ENCODE peak calls at places on chromosomes 16 and 17, in six cellular contexts. E, N, R, M, Q and A are unnamed samples.

GRCh38 chr17:82930043-82930923 is 90.5 kb upstream of the ZNF750 start:
- DNase-seq in N (no peak), M (no peak), R (no peak), Q (no peak), E (peak), A (no peak)

GRCh38 chr17:35801583-35802224 is 6.3 kb upstream of the MMP28 start:
- DNase-seq in N (peak), Q (peak), R (peak), E (peak), M (peak), A (peak)

GRCh38 chr17:40561871-40562611 is 3.2 kb downstream of the CCR7 start:
- DNase-seq in E (no peak), Q (no peak), N (no peak), R (no peak), M (no peak), A (no peak)

GRCh38 chr17:69485901-69486643 is 71.6 kb downstream of the MAP2K6 start:
- DNase-seq in E (no peak), Q (no peak), N (peak), M (no peak), R (no peak), A (peak)

GRCh38 chr17:17109231-17109630 is 67.0 kb downstream of the MPRIP start:
- DNase-seq in Q (no peak), E (no peak), N (no peak), M (no peak), R (no peak), A (no peak)

GRCh38 chr17:8402921-8403536 is 5.4 kb upstream of the RNF222 start:
- DNase-seq in E (no peak), N (no peak), M (no peak), Q (no peak), R (no peak), A (no peak)

GRCh38 chr17:2181206-2181983 is 122.2 kb downstream of the SMG6 start:
- DNase-seq in Q (peak), R (no peak), N (peak), M (peak), E (peak), A (peak)

GRCh38 chr16:27461483-27462171 is 59.7 kb downstream of the IL21R start:
- DNase-seq in M (no peak), R (no peak), Q (no peak), N (peak), E (no peak), A (no peak)

GRCh38 chr16:66441586-66442375 is 14.7 kb downstream of the BEAN1 start:
- DNase-seq in E (no peak), R (no peak), M (no peak), N (peak), Q (no peak), A (peak)

GRCh38 chr16:19517424-19518089 is 4.3 kb downstream of the GDE1 start:
- DNase-seq in E (no peak), Q (no peak), N (peak), M (no peak), R (no peak), A (peak)

GRCh38 chr16:66204761-66205160 is 161.7 kb upstream of the CDH5 start:
- DNase-seq in R (no peak), N (peak), Q (no peak), E (no peak), M (no peak), A (peak)

GRCh38 chr16:27625050-27625697 is 75.2 kb downstream of the KATNIP start:
- DNase-seq in E (no peak), N (no peak), R (peak), Q (peak), M (no peak), A (peak)

GRCh38 chr16:1941162-1941923 is 1.7 kb downstream of the MSRB1 start:
- DNase-seq in N (no peak), M (no peak), E (no peak), Q (no peak), R (peak), A (no peak)

GRCh38 chr17:1961187-1961586 is 63.9 kb downstream of the RTN4RL1 start:
- DNase-seq in M (no peak), E (no peak), R (no peak), Q (no peak), N (no peak), A (no peak)

GRCh38 chr17:17919169-17920107 is 52.8 kb downstream of the TOM1L2 start:
- DNase-seq in Q (peak), E (peak), M (peak), N (peak), R (peak), A (peak)

GRCh38 chr16:83954577-83955016 is 1.6 kb downstream of the OSGIN1 start:
- DNase-seq in M (peak), R (no peak), N (peak), Q (peak), E (no peak), A (peak)

GRCh38 chr16:20084624-20085226 is 11.0 kb upstream of the GPR139 start:
- DNase-seq in Q (no peak), R (no peak), N (no peak), E (no peak), M (no peak), A (no peak)

DNA sequence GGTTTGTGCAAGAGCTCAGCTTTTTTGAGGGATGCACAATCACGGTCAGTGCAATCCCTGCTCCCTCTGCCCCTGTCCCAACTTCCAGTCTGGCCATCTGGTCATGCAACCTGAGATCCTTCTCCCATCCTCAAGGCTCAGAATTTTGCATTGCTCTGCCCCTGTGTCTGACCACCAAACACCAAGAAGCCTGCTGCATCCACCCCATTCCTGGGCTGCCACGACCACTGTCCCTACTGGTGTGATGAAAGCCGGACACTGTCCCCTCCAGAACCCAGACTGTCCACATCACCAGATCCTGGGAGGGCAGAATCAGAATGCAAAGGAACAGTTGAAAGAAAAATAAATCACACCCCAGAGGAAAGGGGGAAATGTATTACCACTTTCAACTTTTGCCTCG is 231.0 kb downstream of the C16orf78 start:
- DNase-seq in Q (no peak), E (no peak), M (no peak), R (no peak), N (no peak), A (no peak)
- TF ChIP-seq CTCF in Q (no peak), E (no peak), M (no peak), R (no peak), N (no peak), A (no peak)

GRCh38 chr16:57626420-57627170 is 1.8 kb upstream of the ADGRG1 start:
- DNase-seq in R (no peak), N (no peak), E (no peak), M (peak), Q (no peak), A (no peak)

GRCh38 chr16:57628008-57628781 is at the start of gene ADGRG1:
- DNase-seq in Q (peak), M (peak), R (peak), E (peak), N (peak), A (peak)

GRCh38 chr16:57624806-57625500 is 3.5 kb upstream of the ADGRG1 start:
- DNase-seq in M (peak), Q (peak), E (peak), R (no peak), N (no peak), A (peak)

GRCh38 chr16:57628782-57629181 is 352 bp downstream of the ADGRG1 start:
- DNase-seq in M (no peak), R (no peak), Q (no peak), N (no peak), E (no peak), A (no peak)

GRCh38 chr16:57627184-57627871 is 1.1 kb upstream of the ADGRG1 start:
- DNase-seq in R (peak), N (peak), M (peak), E (no peak), Q (no peak), A (peak)
- TF ChIP-seq CTCF in R (peak), N (peak), M (no peak), E (no peak), Q (no peak), A (peak)

GRCh38 chr17:79201536-79202227 is 127.1 kb downstream of the ENGASE start:
- DNase-seq in Q (no peak), N (peak), M (no peak), E (no peak), R (no peak), A (peak)

GRCh38 chr17:79204261-79204660 is 129.6 kb downstream of the ENGASE start:
- DNase-seq in M (no peak), E (no peak), Q (no peak), N (no peak), R (no peak), A (no peak)

GRCh38 chr17:79203657-79204056 is 129.0 kb downstream of the ENGASE start:
- DNase-seq in M (no peak), R (no peak), E (no peak), Q (no peak), N (no peak), A (no peak)

GRCh38 chr17:79202476-79202875 is 127.9 kb downstream of the ENGASE start:
- DNase-seq in Q (no peak), E (no peak), R (peak), M (no peak), N (peak), A (no peak)

DNA sequence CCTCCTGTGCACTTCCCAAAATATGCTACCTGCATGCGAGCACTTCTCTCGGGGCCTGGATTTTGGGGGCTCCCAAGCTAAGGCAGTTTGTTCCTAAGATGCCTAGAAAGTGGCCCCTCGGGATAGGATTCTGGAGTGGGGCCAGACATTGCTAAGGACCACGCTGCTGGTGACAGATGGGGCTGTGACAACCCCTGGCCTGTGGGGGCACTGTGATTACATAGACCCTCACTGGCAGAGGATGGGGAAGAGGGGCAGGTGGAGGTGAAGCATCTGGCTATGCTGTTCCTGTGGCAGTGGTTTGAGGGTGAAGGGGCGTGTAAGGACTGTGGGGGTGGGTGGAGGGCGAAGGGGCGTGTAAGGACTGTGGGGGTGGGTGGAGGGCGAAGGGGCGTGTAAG is 128.4 kb downstream of the ENGASE start:
- DNase-seq in M (no peak), E (no peak), N (no peak), Q (no peak), R (peak), A (no peak)
- TF ChIP-seq CTCF in M (no peak), E (no peak), N (no peak), Q (no peak), R (no peak), A (no peak)

DNA sequence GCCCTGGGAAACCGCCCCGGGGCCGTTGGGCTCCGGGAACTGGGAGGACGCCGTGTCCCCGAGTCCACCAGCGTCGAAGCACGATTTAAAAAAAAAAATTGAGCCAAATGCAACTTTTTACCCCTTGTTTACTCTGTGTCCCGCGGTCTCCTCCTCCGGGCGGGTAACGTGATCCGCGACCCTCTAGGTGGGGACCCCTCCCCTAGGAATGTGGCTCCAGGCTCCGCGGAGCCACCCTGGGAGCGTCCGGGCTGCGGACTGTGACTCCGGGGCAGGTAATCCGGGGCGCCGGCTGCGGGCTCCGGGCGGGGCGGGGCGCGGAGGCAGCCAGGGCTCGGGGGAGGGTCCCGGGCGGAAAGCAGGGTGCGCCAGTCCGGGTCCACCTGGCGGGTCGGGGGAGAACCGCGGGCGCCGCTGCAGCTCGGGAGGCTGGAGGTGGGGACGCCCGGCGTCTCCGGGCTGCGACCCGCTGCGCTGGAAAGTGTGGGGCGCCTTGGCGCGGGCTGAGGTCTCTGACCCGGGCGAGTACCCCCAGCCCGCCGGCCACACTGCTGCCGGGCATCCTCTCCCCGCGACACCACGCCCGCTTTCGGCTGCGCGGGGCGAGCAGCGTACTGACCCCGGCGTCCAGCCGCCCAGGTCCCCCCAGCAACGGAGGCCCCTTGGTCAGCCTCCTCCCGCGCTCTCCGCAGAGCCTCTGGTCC is 850 bp upstream of the HELZ start:
- DNase-seq in R (peak), Q (no peak), M (peak), E (peak), N (no peak), A (no peak)
- TF ChIP-seq CTCF in R (no peak), Q (no peak), M (no peak), E (no peak), N (no peak), A (no peak)

GRCh38 chr17:46192484-46193245 is 564 bp downstream of the KANSL1 start:
- DNase-seq in E (peak), Q (peak), N (peak), M (peak), R (peak), A (peak)

GRCh38 chr17:46194393-46195216 is 1.4 kb upstream of the KANSL1 start:
- DNase-seq in M (no peak), R (peak), Q (no peak), E (no peak), N (peak), A (peak)

GRCh38 chr17:46193246-46193625 is at the start of gene KANSL1:
- DNase-seq in E (peak), N (peak), M (peak), Q (peak), R (peak), A (peak)

GRCh38 chr17:46195217-46195855 is 2.1 kb upstream of the KANSL1 start:
- DNase-seq in E (no peak), R (no peak), N (no peak), Q (no peak), M (no peak), A (no peak)

GRCh38 chr17:46193626-46194392 is 580 bp upstream of the KANSL1 start:
- DNase-seq in Q (peak), M (peak), R (peak), N (peak), E (peak), A (peak)
- TF ChIP-seq CTCF in Q (no peak), M (peak), R (peak), N (no peak), E (peak), A (peak)

GRCh38 chr16:71628810-71629209 is 2.8 kb downstream of the MARVELD3 start:
- DNase-seq in E (no peak), N (peak), Q (no peak), R (no peak), M (no peak), A (peak)
- TF ChIP-seq CTCF in E (no peak), N (no peak), Q (no peak), R (no peak), M (no peak), A (no peak)

GRCh38 chr17:11388061-11388460 is 147.0 kb downstream of the SHISA6 start:
- DNase-seq in R (no peak), E (no peak), M (no peak), Q (no peak), N (no peak), A (no peak)

GRCh38 chr17:11389583-11389982 is 148.6 kb downstream of the SHISA6 start:
- DNase-seq in R (no peak), E (no peak), M (no peak), Q (no peak), N (no peak), A (no peak)

GRCh38 chr17:11391134-11391533 is 150.1 kb downstream of the SHISA6 start:
- DNase-seq in M (no peak), Q (no peak), E (no peak), N (no peak), R (peak), A (no peak)
- TF ChIP-seq CTCF in M (no peak), Q (no peak), E (no peak), N (no peak), R (no peak), A (no peak)

GRCh38 chr16:11405331-11406176 is 60.3 kb downstream of the RMI2 start:
- DNase-seq in M (no peak), N (peak), E (no peak), R (peak), Q (no peak), A (no peak)
- TF ChIP-seq CTCF in M (peak), N (peak), E (peak), R (peak), Q (peak), A (peak)

DNA sequence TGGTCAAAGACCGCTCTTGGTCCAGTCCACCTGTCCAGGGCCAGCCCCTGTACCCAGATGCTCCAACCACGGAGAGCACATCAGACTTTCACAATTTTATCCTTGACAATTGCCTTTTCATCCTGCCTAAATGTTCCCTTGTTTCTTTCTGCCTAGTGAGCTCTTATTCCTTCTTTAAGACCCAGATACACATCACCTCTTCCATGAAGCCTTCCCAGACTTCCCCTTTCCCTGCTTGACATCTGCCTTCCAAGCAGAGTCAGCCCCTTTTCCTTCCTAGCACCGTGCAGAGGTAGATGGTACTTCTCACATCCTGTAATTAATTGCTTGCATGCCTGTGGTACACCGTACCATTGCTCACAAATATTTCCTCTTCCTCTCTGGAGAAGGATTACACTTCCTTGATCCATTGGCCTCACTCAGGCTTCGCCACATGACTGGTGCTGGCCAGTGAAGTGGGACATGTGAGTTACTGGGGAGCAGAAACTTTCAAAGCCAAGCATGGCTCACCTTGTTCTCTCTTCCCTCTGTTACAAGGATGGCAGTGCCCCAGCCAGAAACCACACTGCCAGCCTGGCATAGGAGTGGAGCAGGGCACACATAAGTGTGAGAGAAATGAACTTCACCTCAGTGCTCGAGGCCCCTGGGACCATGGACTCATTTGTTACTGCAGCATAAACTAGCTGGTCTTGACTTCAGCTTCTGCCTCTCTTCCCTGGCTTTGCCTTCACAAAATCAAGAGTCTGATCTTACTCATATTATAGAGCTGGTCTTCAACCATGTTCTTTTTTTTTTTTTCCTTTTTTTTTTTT is 44.0 kb downstream of the SOST start:
- DNase-seq in N (peak), R (no peak), E (no peak), Q (no peak), M (no peak), A (peak)
- TF ChIP-seq CTCF in N (no peak), R (no peak), E (no peak), Q (no peak), M (no peak), A (no peak)